ENCODE peak calls at places on chromosomes 4 and X, in eight cellular contexts. N is GM06990; A is psoas muscle; C is naive B cell; M is substantia nigra; R is right cardiac atrium; V is skeletal muscle cell; D is activated CD4-positive, alpha-beta T cell treated with anti-CD3 and anti-CD28 coated beads for 4 hours. I is an unnamed sample.

GRCh38 chrX:120604359-120604782 is 470 bp downstream of the MCTS1 start:
- DNase-seq in N (peak), A (no peak), C (peak), M (no peak), R (no peak), V (no peak), D (peak), I (peak)

GRCh38 chrX:104330966-104331365 is 76.2 kb upstream of the ESX1 start:
- DNase-seq in N (no peak), A (no peak), C (no peak), M (no peak), R (no peak), V (peak), D (no peak), I (no peak)

GRCh38 chr4:186144596-186145569 is 40.4 kb downstream of the FAM149A start:
- DNase-seq in N (no peak), A (peak), C (no peak), M (peak), R (peak), V (peak), D (no peak), I (no peak)

GRCh38 chrX:100663651-100664050 is 19.7 kb downstream of the SRPX2 start:
- DNase-seq in N (no peak), A (no peak), C (no peak), M (no peak), R (no peak), V (no peak), D (no peak), I (no peak)

GRCh38 chr4:185265942-185266341 is 56.5 kb downstream of the SNX25 start:
- DNase-seq in N (peak), A (no peak), C (peak), M (no peak), R (no peak), V (peak), D (no peak), I (no peak)

GRCh38 chr4:55884093-55884850 is 30.8 kb downstream of the EXOC1 start:
- DNase-seq in N (no peak), A (no peak), C (no peak), M (no peak), R (no peak), V (no peak), D (no peak), I (no peak)

GRCh38 chrX:153454901-153455550 is 9.2 kb upstream of the TREX2 start:
- DNase-seq in N (no peak), A (no peak), C (no peak), M (no peak), R (no peak), V (no peak), D (no peak), I (no peak)

GRCh38 chr4:123832173-123833026 is 435.8 kb downstream of the SPRY1 start:
- DNase-seq in N (no peak), A (peak), C (no peak), M (no peak), R (peak), V (peak), D (no peak), I (no peak)

GRCh38 chr4:41028392-41029076 is 185.8 kb downstream of the APBB2 start:
- DNase-seq in N (no peak), A (no peak), C (no peak), M (no peak), R (no peak), V (no peak), D (no peak), I (no peak)

GRCh38 chrX:9775930-9776329 is 10.3 kb upstream of the GPR143 start:
- DNase-seq in N (no peak), A (no peak), C (no peak), M (no peak), R (no peak), V (no peak), D (no peak), I (no peak)

GRCh38 chrX:39816871-39817731 is 280.7 kb downstream of the BCOR start:
- DNase-seq in N (no peak), A (no peak), C (no peak), M (no peak), R (no peak), V (no peak), D (no peak), I (no peak)

GRCh38 chr4:152640058-152640921 is 39.5 kb downstream of the TMEM154 start:
- DNase-seq in N (no peak), A (no peak), C (no peak), M (no peak), R (no peak), V (no peak), D (no peak), I (no peak)

GRCh38 chrX:101491943-101492342 is 6.7 kb downstream of the ARMCX4 start:
- DNase-seq in N (no peak), A (no peak), C (no peak), M (no peak), R (peak), V (no peak), D (no peak), I (no peak)

GRCh38 chrX:16772460-16772859 is 13.8 kb upstream of the TXLNG start:
- DNase-seq in N (no peak), A (no peak), C (no peak), M (no peak), R (no peak), V (no peak), D (no peak), I (no peak)

GRCh38 chr4:73499996-73500765 is 18.6 kb downstream of the AFM start:
- DNase-seq in N (no peak), A (no peak), C (no peak), M (no peak), R (no peak), V (no peak), D (no peak), I (no peak)

GRCh38 chrX:72270316-72270866 is 6.7 kb downstream of the RPS4X start:
- DNase-seq in N (no peak), A (no peak), C (no peak), M (no peak), R (no peak), V (no peak), D (no peak), I (no peak)

GRCh38 chrX:108224727-108225455 is 133.3 kb downstream of the ATG4A start:
- DNase-seq in N (no peak), A (no peak), C (no peak), M (no peak), R (no peak), V (no peak), D (no peak), I (no peak)

GRCh38 chr4:3302786-3303444 is 10.1 kb downstream of the RGS12 start:
- DNase-seq in N (no peak), A (no peak), C (peak), M (no peak), R (peak), V (no peak), D (no peak), I (no peak)

GRCh38 chr4:111228874-111229273 is 606.0 kb upstream of the PITX2 start:
- DNase-seq in N (no peak), A (no peak), C (no peak), M (no peak), R (no peak), V (no peak), D (no peak), I (no peak)

GRCh38 chr4:152937535-152938236 is 1.6 kb downstream of the FHDC1 start:
- DNase-seq in N (peak), A (peak), C (peak), M (no peak), R (peak), V (no peak), D (peak), I (no peak)